ENCODE peak calls at places on chromosome 1, in nine cellular contexts. U is HCT116, M is ovary, P is Peyer's patch, Q is SJSA1, I is RWPE1, F is SK-N-MC, N is GM23248, G is endothelial cell of umbilical vein. R is an unnamed sample.

GRCh38 chr1:67308136-67308535 is 463 bp downstream of the IL12RB2 start:
- DNase-seq in G (no peak), N (no peak), M (no peak), U (no peak), P (no peak), F (no peak), Q (no peak), I (no peak), R (no peak)

GRCh38 chr1:169584483-169585144 is 1.7 kb downstream of the F5 start:
- DNase-seq in P (no peak), I (peak; percentile 12), F (no peak), G (no peak), Q (no peak), N (no peak), M (no peak), U (no peak), R (no peak)

GRCh38 chr1:235415008-235415904 is 48.0 kb downstream of the TBCE start:
- DNase-seq in P (peak; percentile 54), G (peak; percentile 70), U (peak; percentile 59), Q (peak; percentile 62), F (no peak), I (peak; percentile 62), M (peak; percentile 37), N (peak; percentile 90), R (peak; percentile 69)

GRCh38 chr1:164780863-164781262 is 221.9 kb downstream of the PBX1 start:
- DNase-seq in U (no peak), F (no peak), Q (peak; percentile 45), P (no peak), N (peak; percentile 97), I (peak; percentile 44), M (no peak), G (no peak), R (no peak)

GRCh38 chr1:42524330-42524729 is 61.2 kb downstream of the CCDC30 start:
- DNase-seq in P (no peak), F (no peak), G (no peak), I (no peak), M (no peak), U (no peak), N (no peak), Q (no peak), R (no peak)

GRCh38 chr1:201553496-201554166 is 14.7 kb downstream of the NAV1 start:
- DNase-seq in P (no peak), Q (no peak), I (no peak), N (peak; percentile 45), G (no peak), F (no peak), U (no peak), M (no peak), R (no peak)

GRCh38 chr1:202143011-202143767 is 1.3 kb downstream of the ARL8A start:
- DNase-seq in M (no peak), I (peak; percentile 42), P (peak; percentile 41), G (peak; percentile 14), U (no peak), N (peak; percentile 53), F (no peak), Q (no peak), R (peak; percentile 37)

GRCh38 chr1:159000627-159001026 is 9.1 kb upstream of the IFI16 start:
- DNase-seq in U (peak; percentile 10), G (peak; percentile 96), Q (peak; percentile 78), P (no peak), M (peak; percentile 87), F (no peak), N (peak; percentile 95), I (peak; percentile 87), R (peak; percentile 56)

GRCh38 chr1:158067651-158068050 is 74.2 kb downstream of the KIRREL1 start:
- DNase-seq in N (peak; percentile 87), U (no peak), G (no peak), M (no peak), I (no peak), F (no peak), Q (no peak), P (no peak), R (no peak)

GRCh38 chr1:206923009-206923960 is 1.5 kb upstream of the FCMR start:
- DNase-seq in G (no peak), M (no peak), U (no peak), F (no peak), Q (no peak), P (peak; percentile 95), N (no peak), I (no peak), R (no peak)

GRCh38 chr1:197995408-197996258 is 78.5 kb downstream of the LHX9 start:
- DNase-seq in U (no peak), F (no peak), G (no peak), Q (no peak), I (no peak), M (no peak), P (no peak), N (no peak), R (peak; percentile 67)

GRCh38 chr1:43430831-43431230 is 22.9 kb downstream of the HYI start:
- DNase-seq in Q (no peak), U (no peak), F (no peak), I (no peak), M (no peak), G (no peak), P (no peak), N (no peak), R (no peak)

GRCh38 chr1:162972768-162973167 is 96.4 kb upstream of the RGS4 start:
- DNase-seq in U (no peak), I (no peak), P (no peak), F (no peak), M (no peak), G (no peak), Q (no peak), N (peak; percentile 12), R (no peak)

GRCh38 chr1:162977944-162978568 is 91.1 kb upstream of the RGS4 start:
- DNase-seq in Q (no peak), P (no peak), I (no peak), N (peak; percentile 13), F (no peak), U (no peak), M (no peak), G (no peak), R (no peak)

GRCh38 chr1:162973381-162973795 is 95.8 kb upstream of the RGS4 start:
- DNase-seq in P (no peak), F (no peak), M (no peak), I (peak; percentile 54), U (no peak), G (peak; percentile 84), Q (peak; percentile 46), N (peak; percentile 90), R (no peak)

GRCh38 chr1:162976628-162977027 is 92.5 kb upstream of the RGS4 start:
- DNase-seq in I (no peak), P (no peak), M (no peak), Q (no peak), F (no peak), U (no peak), N (no peak), G (no peak), R (no peak)

DNA sequence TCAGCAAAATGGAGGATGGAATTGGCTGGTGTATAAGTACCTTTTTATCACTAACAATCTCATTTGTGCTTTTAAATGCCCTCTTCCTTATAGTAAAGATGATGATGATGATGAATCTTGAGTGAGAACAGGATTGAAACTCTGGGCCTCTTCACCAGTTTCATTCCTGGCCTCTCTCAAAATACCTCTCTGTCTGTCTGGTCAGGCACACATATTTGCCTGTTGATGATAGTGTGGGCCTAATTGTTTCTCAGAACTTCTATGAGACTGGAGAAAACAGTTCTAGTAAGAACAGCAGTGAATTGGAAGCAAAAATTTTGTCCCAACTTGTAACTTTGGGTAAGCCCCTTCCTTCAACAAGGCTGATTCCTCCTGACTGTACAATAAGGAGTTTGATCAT is 94.4 kb upstream of the RGS4 start:
- DNase-seq in F (no peak), Q (no peak), I (no peak), M (no peak), G (no peak), U (no peak), N (peak; percentile 16), P (no peak), R (no peak)
- H3K27ac ChIP-seq in F (no peak overlapping the region), Q (no peak overlapping the region), I (no peak overlapping the region), M (no peak overlapping the region), G (no peak overlapping the region), U (no peak overlapping the region), N (peak overlapping the region; percentile 86), P (no peak overlapping the region), R (no peak overlapping the region)

DNA sequence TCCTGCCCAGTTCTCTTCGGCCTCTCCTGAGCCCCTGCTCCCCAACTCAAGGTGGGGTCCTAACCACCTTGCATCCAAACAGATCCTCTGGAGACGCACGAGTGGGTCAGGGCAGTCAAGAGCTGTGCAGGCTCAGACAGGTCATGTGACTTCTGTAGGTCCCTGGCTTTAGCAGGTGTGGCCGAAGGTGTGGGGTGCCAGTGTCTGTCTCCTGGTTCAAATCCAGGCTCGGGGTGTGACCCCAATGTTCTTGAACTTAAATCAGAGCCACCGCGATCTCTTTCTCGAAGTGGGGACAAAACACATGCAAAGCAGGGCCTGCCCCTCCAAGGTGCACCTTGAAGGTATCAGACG is 27.4 kb upstream of the ECE1 start:
- DNase-seq in U (no peak), M (no peak), G (no peak), N (no peak), P (no peak), F (no peak), Q (no peak), I (no peak), R (no peak)
- H3K27ac ChIP-seq in U (no peak overlapping the region), M (peak overlapping the region; percentile 83), G (no peak overlapping the region), N (peak overlapping the region; percentile 93), P (peak overlapping the region; percentile 55), F (no peak overlapping the region), Q (no peak overlapping the region), I (peak overlapping the region; percentile 44), R (no peak overlapping the region)

DNA sequence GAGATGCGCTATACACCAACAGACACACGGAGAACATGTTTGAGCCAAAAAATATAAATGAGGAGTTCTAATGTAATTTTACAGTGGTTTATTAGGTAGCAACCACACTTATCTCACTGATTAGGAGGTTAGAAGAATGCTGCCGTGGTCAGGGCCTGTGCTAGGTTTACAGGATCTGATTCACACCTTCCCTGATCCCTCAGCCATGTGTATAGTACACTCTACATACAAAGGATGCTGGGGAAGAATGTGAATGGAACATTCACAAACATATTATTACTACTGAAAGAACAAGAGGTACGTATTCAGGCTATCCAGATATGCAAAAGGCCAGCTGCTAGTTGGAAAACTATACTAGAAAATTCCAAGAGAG is 63.3 kb downstream of the DNTTIP2 start:
- DNase-seq in G (peak; percentile 63), U (no peak), F (no peak), N (no peak), M (no peak), P (no peak), I (no peak), Q (no peak), R (no peak)
- H3K27ac ChIP-seq in G (peak overlapping the region; percentile 88), U (no peak overlapping the region), F (no peak overlapping the region), N (no peak overlapping the region), M (no peak overlapping the region), P (no peak overlapping the region), I (no peak overlapping the region), Q (no peak overlapping the region), R (no peak overlapping the region)

GRCh38 chr1:64280001-64280400 is 76.6 kb downstream of the UBE2U start:
- DNase-seq in G (no peak), P (no peak), Q (no peak), N (no peak), I (no peak), M (no peak), F (no peak), U (no peak), R (peak; percentile 9)

DNA sequence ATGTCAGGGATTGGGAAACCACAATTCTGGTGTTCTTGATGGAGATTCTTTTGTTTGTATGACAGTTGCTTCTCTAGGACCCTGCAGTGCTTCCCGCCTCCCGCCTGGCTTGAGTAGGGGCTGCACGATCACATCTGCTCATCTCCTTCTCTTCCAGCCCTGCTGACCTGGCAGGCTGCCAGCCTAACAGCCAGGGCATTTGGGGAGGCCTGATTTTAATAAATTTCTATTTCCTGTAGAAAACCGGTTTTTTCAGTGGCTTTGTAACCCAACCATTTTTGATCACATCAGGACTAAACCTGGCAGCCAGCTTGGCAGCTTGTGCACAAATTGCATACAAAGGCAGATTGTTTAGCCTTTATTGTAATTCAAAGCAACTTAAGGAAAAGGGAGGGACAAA is 78.9 kb downstream of the UBE2U start:
- DNase-seq in U (no peak), G (no peak), P (no peak), Q (no peak), I (no peak), M (no peak), N (no peak), F (no peak), R (peak; percentile 73)
- H3K27ac ChIP-seq in U (no peak overlapping the region), G (no peak overlapping the region), P (no peak overlapping the region), Q (no peak overlapping the region), I (no peak overlapping the region), M (no peak overlapping the region), N (no peak overlapping the region), F (peak overlapping the region; percentile 82), R (no peak overlapping the region)

R was measured in PC-9.